ENCODE peak calls at places on chromosome 11, in six cellular contexts. S is osteoblast; X is fibroblast of lung; Y is astrocyte of the cerebellum; U is CD8-positive, alpha-beta T cell; W is coronary artery. P is an unnamed sample.

GRCh38 chr11:67546852-67547251 is 23.6 kb upstream of the CABP2 start:
- DNase-seq in Y (no peak), W (no peak), S (no peak), U (no peak), X (no peak), P (no peak)

GRCh38 chr11:133778161-133778560 is 67.2 kb downstream of the SPATA19 start:
- DNase-seq in W (no peak), U (no peak), Y (no peak), S (no peak), X (no peak), P (no peak)

GRCh38 chr11:79437274-79437980 is 3.4 kb downstream of the TENM4 start:
- DNase-seq in U (no peak), S (peak; percentile 96), X (peak; percentile 70), Y (no peak), W (peak; percentile 86), P (peak; percentile 92)

GRCh38 chr11:75189911-75190310 is 39.0 kb downstream of the SLCO2B1 start:
- DNase-seq in W (no peak), U (no peak), X (no peak), S (no peak), Y (no peak), P (no peak)

GRCh38 chr11:12841946-12842630 is 167.0 kb upstream of the RASSF10 start:
- DNase-seq in Y (peak; percentile 78), X (peak; percentile 92), W (no peak), U (no peak), S (no peak), P (no peak)

GRCh38 chr11:71131861-71132260 is 120.5 kb downstream of the SHANK2 start:
- DNase-seq in X (no peak), S (no peak), W (no peak), U (no peak), Y (no peak), P (no peak)

GRCh38 chr11:15278129-15278528 is 163.4 kb downstream of the INSC start:
- DNase-seq in S (peak; percentile 46), U (no peak), Y (no peak), W (no peak), X (peak; percentile 12), P (no peak)

GRCh38 chr11:204587-205109 is 2.6 kb downstream of the BET1L start:
- DNase-seq in W (peak; percentile 72), X (no peak), S (peak; percentile 42), Y (no peak), U (no peak), P (no peak)

GRCh38 chr11:123690490-123690889 is 36.1 kb upstream of the SCN3B start:
- DNase-seq in W (no peak), U (no peak), Y (no peak), S (peak; percentile 60), X (peak; percentile 61), P (no peak)

GRCh38 chr11:128039140-128040021 is 548.0 kb downstream of the ETS1 start:
- DNase-seq in X (peak; percentile 98), U (peak; percentile 85), W (no peak), Y (peak; percentile 83), S (peak; percentile 86), P (no peak)

GRCh38 chr11:112776834-112777793 is 184.1 kb upstream of the NCAM1 start:
- DNase-seq in Y (no peak), W (no peak), X (no peak), S (no peak), U (no peak), P (peak; percentile 46)

GRCh38 chr11:3136542-3137455 is 28.3 kb downstream of the OSBPL5 start:
- DNase-seq in X (no peak), W (no peak), U (no peak), S (peak; percentile 80), Y (no peak), P (peak; percentile 27)

GRCh38 chr11:15186146-15186545 is 71.4 kb downstream of the INSC start:
- DNase-seq in S (no peak), W (no peak), Y (no peak), U (no peak), X (no peak), P (no peak)

GRCh38 chr11:78742430-78742829 is 167.8 kb upstream of the NARS2 start:
- DNase-seq in S (no peak), Y (peak; percentile 12), W (no peak), X (peak; percentile 29), U (no peak), P (no peak)

GRCh38 chr11:96738311-96738710 is 348.5 kb downstream of the JRKL start:
- DNase-seq in U (no peak), W (no peak), S (peak; percentile 3), X (no peak), Y (no peak), P (no peak)

GRCh38 chr11:60514055-60514454 is 1.1 kb upstream of the MS4A13 start:
- DNase-seq in U (no peak), W (no peak), S (no peak), Y (no peak), X (no peak), P (no peak)

GRCh38 chr11:7167976-7168740 is 79.4 kb downstream of the RBMXL2 start:
- DNase-seq in Y (no peak), U (no peak), S (no peak), X (no peak), W (no peak), P (no peak)

DNA sequence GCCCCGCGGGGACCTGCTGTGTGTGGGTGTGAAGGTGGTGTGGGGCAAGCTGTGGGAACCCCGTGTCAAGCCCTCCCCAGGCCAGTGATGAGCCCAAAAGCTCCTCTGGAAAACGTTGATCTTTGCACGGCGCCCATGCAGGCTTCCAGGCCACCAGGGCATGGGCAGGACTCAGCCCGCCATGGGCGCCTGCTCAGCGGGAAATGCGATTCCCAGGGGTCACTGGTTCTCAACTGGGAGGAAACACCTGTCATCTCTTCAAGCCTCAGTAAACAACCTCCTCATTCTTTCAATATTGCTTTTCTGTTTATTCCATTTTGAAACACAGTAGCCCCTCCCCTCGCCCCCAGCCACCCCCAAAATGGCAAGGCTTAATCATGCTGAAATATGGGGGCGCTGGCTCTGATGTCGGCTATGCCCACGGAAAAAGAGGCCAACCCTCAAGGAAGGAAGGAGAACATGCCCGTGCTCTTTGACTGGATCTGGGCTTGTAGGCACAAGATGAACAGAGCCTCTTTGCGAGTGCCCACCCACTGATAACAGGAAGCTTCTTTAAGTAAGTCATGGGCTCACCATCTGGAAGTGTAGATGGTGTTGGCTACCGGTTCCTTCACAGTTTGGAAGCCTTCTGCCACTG is 543 bp upstream of the POU2AF1 start:
- DNase-seq in Y (no peak), S (no peak), X (no peak), U (peak; percentile 26), W (no peak), P (no peak)
- H3K4me3 ChIP-seq in Y (no peak overlapping the region), S (no peak overlapping the region), X (no peak overlapping the region), U (peak overlapping the region; percentile 45), W (peak overlapping the region; percentile 42), P (no peak overlapping the region)

GRCh38 chr11:9719949-9720646 is 56.2 kb downstream of the SWAP70 start:
- DNase-seq in U (no peak), Y (no peak), W (no peak), X (no peak), S (peak; percentile 29), P (no peak)
- H3K4me3 ChIP-seq in U (no peak overlapping the region), Y (no peak overlapping the region), W (no peak overlapping the region), X (no peak overlapping the region), S (no peak overlapping the region), P (no peak overlapping the region)

DNA sequence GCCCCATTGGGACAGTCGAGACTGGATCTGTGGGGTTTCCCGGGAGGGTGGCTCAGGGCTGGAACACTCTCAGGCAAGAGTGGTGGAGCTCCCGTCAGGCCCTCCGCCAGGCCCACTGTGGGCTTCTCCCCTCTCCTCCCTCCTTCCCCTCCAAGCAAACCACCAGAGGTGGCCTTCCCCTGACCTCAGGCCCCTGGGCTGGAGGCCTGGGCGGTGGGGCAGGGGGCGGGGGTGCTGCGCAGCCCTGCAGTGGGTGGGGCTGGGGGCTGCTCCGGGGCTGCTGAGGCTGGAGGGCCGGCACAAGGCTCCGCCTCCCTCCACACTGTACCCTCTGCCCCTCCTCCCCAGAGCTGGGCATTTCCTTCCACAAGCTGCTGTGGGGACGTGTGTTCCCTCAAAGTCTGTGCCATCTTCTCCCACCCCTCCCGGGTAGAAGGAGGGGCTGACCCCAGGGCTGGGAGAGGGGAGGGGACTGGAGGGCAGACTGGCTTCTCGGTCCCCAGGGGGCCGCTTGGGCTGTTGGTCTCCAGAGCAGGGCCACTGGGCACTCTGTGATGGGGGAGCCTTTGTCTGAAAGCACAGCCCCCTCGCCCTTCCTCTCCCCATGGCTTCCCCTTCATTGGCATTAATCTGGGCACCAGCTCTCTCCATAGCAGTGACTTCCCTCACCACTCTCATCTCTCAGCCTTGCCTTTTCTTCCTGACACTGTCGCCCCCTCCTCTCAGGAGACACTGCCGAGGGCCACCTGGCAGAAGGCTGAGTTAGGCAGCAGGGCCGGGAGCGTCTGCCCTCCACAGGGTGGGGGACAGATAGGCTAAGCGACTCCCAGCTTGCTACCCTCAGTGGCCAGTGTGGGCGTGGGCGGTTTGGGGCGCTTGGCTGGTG is 7.1 kb downstream of the RCOR2 start:
- DNase-seq in U (no peak), X (no peak), S (peak; percentile 87), Y (no peak), W (no peak), P (peak; percentile 93)
- H3K4me3 ChIP-seq in U (no peak overlapping the region), X (no peak overlapping the region), S (no peak overlapping the region), Y (no peak overlapping the region), W (no peak overlapping the region), P (no peak overlapping the region)

GRCh38 chr11:105856954-105857353 is 165.1 kb downstream of the MSANTD4 start:
- DNase-seq in X (no peak), W (no peak), U (no peak), S (no peak), Y (no peak), P (no peak)
- H3K4me3 ChIP-seq in X (no peak overlapping the region), W (no peak overlapping the region), U (no peak overlapping the region), S (no peak overlapping the region), Y (no peak overlapping the region), P (no peak overlapping the region)

DNA sequence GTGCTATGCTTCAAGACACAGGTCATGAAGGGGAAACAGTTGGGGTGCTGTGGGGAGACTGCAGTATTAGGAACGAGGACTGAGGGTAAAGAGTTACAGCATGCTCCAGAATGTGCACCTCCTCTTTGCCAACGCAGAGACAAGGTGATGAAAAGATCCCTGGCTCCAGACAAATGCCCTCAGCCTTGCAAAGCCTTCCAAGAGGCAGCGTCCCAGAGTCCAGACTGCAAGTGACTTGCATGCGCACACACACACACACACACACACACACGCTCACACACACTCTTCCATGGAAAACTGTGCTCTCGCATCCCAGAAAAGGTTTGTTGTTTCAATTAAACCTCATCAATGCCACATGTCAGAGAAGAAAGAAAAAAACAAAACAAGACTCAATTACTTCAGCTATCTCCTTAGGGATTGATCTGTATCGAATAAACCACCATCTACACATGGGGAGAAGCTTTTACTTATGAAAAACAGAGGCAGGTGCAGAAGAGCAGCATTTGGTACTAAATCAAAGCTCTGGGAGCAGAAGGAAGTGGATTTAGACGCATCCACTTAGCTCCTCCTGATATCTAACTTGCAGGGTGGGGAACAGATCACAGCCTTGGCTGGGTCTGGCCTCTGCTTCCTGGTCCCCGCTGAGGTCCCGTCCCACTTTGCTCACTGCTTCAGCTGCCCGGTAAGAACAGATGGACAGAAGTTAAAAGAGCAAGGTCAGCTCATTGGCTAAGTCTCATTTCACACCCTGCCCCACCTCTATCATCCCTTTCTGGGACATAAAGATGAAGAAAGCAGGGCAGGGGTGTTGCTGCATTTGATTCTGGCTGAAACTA is 249.7 kb upstream of the BLID start:
- DNase-seq in X (no peak), W (no peak), U (no peak), S (no peak), Y (no peak), P (no peak)
- H3K4me3 ChIP-seq in X (peak overlapping the region; percentile 39), W (peak overlapping the region; percentile 67), U (no peak overlapping the region), S (no peak overlapping the region), Y (peak overlapping the region; percentile 9), P (no peak overlapping the region)

P was measured in H7.